ENCODE peak calls at places on chromosomes 6 and 20, in five cellular contexts. O is K562, Q is IMR-90, S is HepG2, K is GM12878. Y is an unnamed sample.

GRCh38 chr20:24207803-24208300 is 219.3 kb upstream of the GGTLC1 start:
- DNase-seq in K (no peak), Q (no peak), S (no peak), O (no peak), Y (no peak)

GRCh38 chr20:57748601-57749130 is 38.9 kb upstream of the PMEPA1 start:
- DNase-seq in K (peak), O (no peak), S (peak), Q (peak), Y (peak)

GRCh38 chr6:144335914-144336313 is 50.8 kb downstream of the UTRN start:
- DNase-seq in O (no peak), Q (no peak), K (no peak), S (no peak), Y (no peak)

GRCh38 chr20:19887566-19888268 is 129.4 kb upstream of the NAA20 start:
- DNase-seq in S (no peak), Q (no peak), K (no peak), O (no peak), Y (no peak)

GRCh38 chr6:157650261-157650640 is 172.8 kb upstream of the SNX9 start:
- DNase-seq in S (no peak), O (no peak), K (no peak), Q (no peak), Y (peak)

GRCh38 chr6:45631396-45631795 is 253.7 kb upstream of the SUPT3H start:
- DNase-seq in S (no peak), O (no peak), Q (no peak), K (no peak), Y (no peak)

GRCh38 chr20:33554914-33555420 is 65.1 kb downstream of the CBFA2T2 start:
- DNase-seq in S (peak), K (peak), O (peak), Q (peak), Y (no peak)

GRCh38 chr6:142323377-142323776 is 21.6 kb downstream of the ADGRG6 start:
- DNase-seq in Q (no peak), O (no peak), S (peak), K (no peak), Y (no peak)

GRCh38 chr6:139943391-139943790 is 568.9 kb upstream of the CITED2 start:
- DNase-seq in K (no peak), Q (peak), S (peak), O (no peak), Y (no peak)

GRCh38 chr20:45329497-45330319 is 18.5 kb downstream of the SDC4 start:
- DNase-seq in K (no peak), Q (no peak), S (no peak), O (no peak), Y (no peak)

GRCh38 chr20:58682656-58683055 is 9.9 kb upstream of the NPEPL1 start:
- DNase-seq in S (no peak), Q (peak), O (no peak), K (no peak), Y (no peak)

GRCh38 chr6:126112171-126112632 is 125.9 kb downstream of the TRMT11 start:
- DNase-seq in Q (peak), K (no peak), S (no peak), O (peak), Y (no peak)

GRCh38 chr6:225121-225721 is 67.1 kb upstream of the DUSP22 start:
- DNase-seq in Q (no peak), S (no peak), K (peak), O (no peak), Y (no peak)

GRCh38 chr6:1324926-1325325 is 13.0 kb downstream of the FOXQ1 start:
- DNase-seq in K (no peak), Q (no peak), O (no peak), S (peak), Y (no peak)

GRCh38 chr6:83853178-83853967 is at the start of gene RIPPLY2:
- DNase-seq in K (no peak), Q (peak), O (no peak), S (no peak), Y (peak)

GRCh38 chr6:25035451-25036435 is 100.0 kb upstream of the RIPOR2 start:
- DNase-seq in K (no peak), S (no peak), Q (no peak), O (peak), Y (no peak)

GRCh38 chr20:25239387-25240370 is 8.2 kb upstream of the PYGB start:
- DNase-seq in K (no peak), O (no peak), Q (no peak), S (no peak), Y (no peak)

GRCh38 chr6:27255866-27256265 is 8.4 kb downstream of the PRSS16 start:
- DNase-seq in K (no peak), Q (no peak), O (no peak), S (no peak), Y (no peak)

GRCh38 chr6:157148391-157149323 is 174.7 kb downstream of the TMEM242 start:
- DNase-seq in O (no peak), Q (peak), K (no peak), S (no peak), Y (peak)

GRCh38 chr6:104956663-104957294 is at the start of gene LIN28B:
- DNase-seq in Q (no peak), O (peak), K (no peak), S (peak), Y (no peak)

GRCh38 chr6:81606965-81607381 is 145.5 kb downstream of the TENT5A start:
- DNase-seq in O (no peak), K (no peak), Q (peak), S (no peak), Y (no peak)

GRCh38 chr6:88220493-88220892 is 54.3 kb upstream of the CNR1 start:
- DNase-seq in O (peak), Q (no peak), S (peak), K (no peak), Y (no peak)

GRCh38 chr6:11791354-11792107 is 12.9 kb upstream of the ADTRP start:
- DNase-seq in Q (peak), S (no peak), O (no peak), K (no peak), Y (no peak)

GRCh38 chr20:400451-401275 is 7.4 kb upstream of the RBCK1 start:
- DNase-seq in O (peak), S (no peak), Q (no peak), K (no peak), Y (peak)

GRCh38 chr6:36334343-36334742 is 2.3 kb downstream of the BNIP5 start:
- DNase-seq in Q (no peak), K (no peak), S (no peak), O (no peak), Y (no peak)

GRCh38 chr6:166460473-166461437 is 78.0 kb upstream of the MPC1 start:
- DNase-seq in S (no peak), Q (peak), O (no peak), K (no peak), Y (peak)

GRCh38 chr6:89313006-89313405 is 2.1 kb downstream of the GABRR2 start:
- DNase-seq in O (no peak), S (no peak), Q (peak), K (no peak), Y (peak)

GRCh38 chr6:124007915-124008688 is 204.4 kb downstream of the NKAIN2 start:
- DNase-seq in S (peak), O (no peak), Q (no peak), K (no peak), Y (no peak)

GRCh38 chr6:17278289-17279061 is 2.7 kb upstream of the RBM24 start:
- DNase-seq in O (no peak), Q (peak), K (no peak), S (peak), Y (no peak)

GRCh38 chr6:46017726-46018125 is 2.1 kb upstream of the CLIC5 start:
- DNase-seq in K (no peak), S (no peak), O (no peak), Q (no peak), Y (no peak)

GRCh38 chr20:36572701-36573102 is 695 bp upstream of the TGIF2 start:
- DNase-seq in S (peak), K (no peak), O (peak), Q (peak), Y (peak)

GRCh38 chr6:169097336-169098052 is 156.2 kb downstream of the THBS2 start:
- DNase-seq in Q (peak), O (no peak), K (no peak), S (no peak), Y (no peak)

GRCh38 chr6:134903448-134903847 is 46.5 kb downstream of the ALDH8A1 start:
- DNase-seq in K (no peak), S (no peak), Q (no peak), O (no peak), Y (no peak)
- TF ChIP-seq MXI1 in K (no peak), S (no peak), Q (no peak), O (no peak), Y (no peak)

GRCh38 chr20:4563534-4563933 is 158.2 kb upstream of the PRND start:
- DNase-seq in O (peak), K (no peak), Q (peak), S (peak), Y (no peak)
- TF ChIP-seq CTCF in O (no peak), K (no peak), Q (peak), S (no peak), Y (peak)

GRCh38 chr6:106421491-106421890 is 61.0 kb downstream of the CRYBG1 start:
- DNase-seq in K (no peak), S (no peak), O (no peak), Q (peak), Y (no peak)
- TF ChIP-seq MXI1 in K (no peak), S (no peak), O (no peak), Q (no peak), Y (no peak)

DNA sequence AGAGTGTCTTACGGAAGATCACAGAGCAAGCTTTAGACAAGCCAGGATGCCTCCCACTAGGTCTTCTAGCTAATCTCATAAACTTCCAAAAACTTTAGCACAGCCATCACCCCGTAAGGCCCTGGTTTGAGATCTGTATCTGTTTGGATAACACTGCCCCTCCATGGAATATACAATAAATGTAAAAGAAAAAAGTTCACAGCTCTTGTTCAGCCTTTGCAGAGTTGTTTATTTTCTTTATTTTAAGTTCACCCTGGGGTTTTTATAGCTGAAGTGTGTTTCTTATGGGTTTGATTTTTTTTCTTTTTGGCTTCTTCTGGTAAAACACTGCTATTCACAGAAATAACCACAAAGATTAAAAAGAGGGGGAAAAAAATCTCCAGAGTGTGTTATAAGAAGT is 125.6 kb downstream of the EYA2 start:
- DNase-seq in O (no peak), S (no peak), Q (peak), K (no peak), Y (no peak)
- TF ChIP-seq CTCF in O (no peak), S (no peak), Q (peak), K (no peak), Y (no peak)

Y was measured in SK-N-SH.